ENCODE peak calls at places on chromosomes 12 and 14, in eight cellular contexts. W is SK-N-SH, D is GM23338, P is esophagus squamous epithelium, G is small intestine, H is colonic mucosa, N is body of pancreas, E is psoas muscle. F is an unnamed sample.

GRCh38 chr12:117408161-117408791 is 46.9 kb upstream of the NOS1 start:
- DNase-seq in P (no peak), E (no peak), W (peak; percentile 43), G (peak; percentile 1), N (peak; percentile 92), D (peak; percentile 63), H (peak; percentile 19), F (peak; percentile 79)

GRCh38 chr14:99938376-99938775 is 126.8 kb upstream of the EVL start:
- DNase-seq in W (no peak), D (peak; percentile 34), H (no peak), E (no peak), N (no peak), P (no peak), G (no peak), F (no peak)

GRCh38 chr12:18723752-18724151 is 14.1 kb downstream of the PLCZ1 start:
- DNase-seq in G (peak; percentile 12), E (no peak), N (no peak), D (no peak), H (no peak), P (no peak), W (no peak), F (peak; percentile 46)

GRCh38 chr12:65602579-65603295 is 221.5 kb upstream of the HMGA2 start:
- DNase-seq in E (peak; percentile 70), H (peak; percentile 87), G (peak; percentile 77), P (peak; percentile 4), D (peak; percentile 89), N (peak; percentile 77), W (peak; percentile 35), F (peak; percentile 81)

GRCh38 chr14:33693237-33693636 is 257.6 kb downstream of the EGLN3 start:
- DNase-seq in W (no peak), E (no peak), G (no peak), N (no peak), P (no peak), D (no peak), H (no peak), F (no peak)

GRCh38 chr12:53764630-53765029 is 12.9 kb upstream of the CISTR start:
- DNase-seq in W (no peak), H (no peak), N (no peak), E (no peak), G (no peak), D (no peak), P (no peak), F (no peak)

GRCh38 chr14:93160353-93160801 is 24.3 kb downstream of the MOAP1 start:
- DNase-seq in P (no peak), E (no peak), W (peak; percentile 56), D (peak; percentile 73), N (peak; percentile 47), H (no peak), G (peak; percentile 21), F (no peak)

GRCh38 chr12:78559441-78559840 is 305.1 kb upstream of the SYT1 start:
- DNase-seq in H (no peak), G (no peak), N (no peak), D (no peak), P (no peak), E (no peak), W (no peak), F (no peak)

GRCh38 chr12:122309564-122310121 is 43.3 kb upstream of the VPS33A start:
- DNase-seq in G (no peak), N (no peak), D (no peak), P (no peak), H (no peak), E (no peak), W (peak; percentile 60), F (no peak)

GRCh38 chr12:77893918-77894317 is 63.2 kb downstream of the NAV3 start:
- DNase-seq in H (peak; percentile 87), P (no peak), W (no peak), D (peak; percentile 39), N (peak; percentile 86), G (peak; percentile 86), E (no peak), F (peak; percentile 39)

GRCh38 chr12:53995311-53996187 is 4.4 kb upstream of the HOXC9 start:
- DNase-seq in D (peak; percentile 88), P (no peak), E (peak; percentile 57), G (peak; percentile 62), N (peak; percentile 40), W (peak; percentile 60), H (no peak), F (peak; percentile 90)

DNA sequence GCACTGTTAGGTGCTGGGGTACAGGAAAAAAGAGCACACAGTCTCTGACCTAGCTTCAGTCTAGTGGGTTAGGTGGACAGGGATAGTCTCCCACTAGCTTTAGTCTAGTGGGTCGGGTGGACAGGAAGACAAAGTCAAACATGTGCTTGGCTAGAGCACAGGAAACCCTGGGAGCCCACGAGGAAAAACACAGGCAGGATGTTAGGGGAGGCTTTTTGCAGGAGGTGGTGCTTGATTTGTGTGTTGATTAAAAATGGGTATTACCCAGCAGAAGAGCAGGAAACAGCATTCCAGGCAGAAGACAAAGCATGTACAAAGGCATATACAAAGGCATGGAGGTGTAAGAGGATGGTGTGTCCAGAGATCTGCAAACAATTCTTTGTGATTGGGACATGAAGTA is 23.3 kb downstream of the SLC38A2 start:
- DNase-seq in W (no peak), H (no peak), P (no peak), D (no peak), E (no peak), N (no peak), G (no peak), F (no peak)
- H3K4me3 ChIP-seq in W (no peak overlapping the region), H (no peak overlapping the region), P (no peak overlapping the region), D (no peak overlapping the region), E (no peak overlapping the region), N (no peak overlapping the region), G (no peak overlapping the region), F (no peak overlapping the region)

GRCh38 chr14:95023886-95024285 is 133.4 kb downstream of the DICER1 start:
- DNase-seq in H (peak; percentile 16), G (no peak), P (no peak), N (no peak), E (no peak), D (no peak), W (no peak), F (no peak)

GRCh38 chr14:95024380-95024779 is 132.9 kb downstream of the DICER1 start:
- DNase-seq in E (no peak), G (no peak), N (no peak), D (no peak), W (no peak), H (no peak), P (no peak), F (no peak)

GRCh38 chr14:95025941-95026340 is 131.4 kb downstream of the DICER1 start:
- DNase-seq in D (no peak), W (no peak), G (no peak), P (no peak), N (no peak), E (no peak), H (no peak), F (no peak)

GRCh38 chr14:95025218-95025617 is 132.1 kb downstream of the DICER1 start:
- DNase-seq in D (no peak), G (no peak), W (no peak), N (no peak), E (no peak), H (no peak), P (no peak), F (no peak)

DNA sequence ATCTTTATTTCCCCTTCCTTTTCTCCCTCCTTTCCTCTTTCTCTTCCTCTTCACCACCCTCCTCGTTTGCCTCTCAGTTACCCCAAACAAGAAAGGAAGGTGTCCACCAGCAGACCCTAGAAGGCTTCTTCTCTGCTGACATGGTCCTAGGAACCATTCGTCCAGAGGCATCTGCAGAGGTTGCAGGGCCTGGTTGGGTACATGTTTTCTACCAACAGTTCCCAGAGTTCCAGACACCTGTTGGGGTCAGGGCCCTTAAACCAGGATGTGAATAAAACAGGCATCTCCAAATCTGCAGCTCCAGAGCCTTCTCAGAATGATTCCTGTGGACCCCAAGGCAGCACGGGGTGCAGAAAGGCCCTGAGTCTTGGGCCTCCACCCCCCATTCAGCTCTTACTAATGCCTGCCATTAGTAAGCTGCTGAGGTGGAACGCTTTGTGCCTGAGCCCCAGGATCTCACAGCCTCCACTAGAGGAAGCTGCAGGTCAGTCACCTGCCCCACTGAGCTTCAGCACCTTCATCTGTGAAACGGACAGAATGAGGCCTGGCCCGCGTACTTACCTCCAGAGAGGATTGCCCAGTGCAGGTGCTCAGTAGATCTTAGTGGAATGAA is 130.4 kb downstream of the DICER1 start:
- DNase-seq in W (no peak), N (no peak), P (no peak), E (no peak), G (no peak), H (no peak), D (no peak), F (no peak)
- H3K36me3 ChIP-seq in W (no peaks in the 10 kb centered on the region), N (no peaks in the 10 kb centered on the region), P (no peaks in the 10 kb centered on the region), E (no peaks in the 10 kb centered on the region), G (no peaks in the 10 kb centered on the region), H (no peaks in the 10 kb centered on the region), D (no peaks in the 10 kb centered on the region), F (no peaks in the 10 kb centered on the region)

DNA sequence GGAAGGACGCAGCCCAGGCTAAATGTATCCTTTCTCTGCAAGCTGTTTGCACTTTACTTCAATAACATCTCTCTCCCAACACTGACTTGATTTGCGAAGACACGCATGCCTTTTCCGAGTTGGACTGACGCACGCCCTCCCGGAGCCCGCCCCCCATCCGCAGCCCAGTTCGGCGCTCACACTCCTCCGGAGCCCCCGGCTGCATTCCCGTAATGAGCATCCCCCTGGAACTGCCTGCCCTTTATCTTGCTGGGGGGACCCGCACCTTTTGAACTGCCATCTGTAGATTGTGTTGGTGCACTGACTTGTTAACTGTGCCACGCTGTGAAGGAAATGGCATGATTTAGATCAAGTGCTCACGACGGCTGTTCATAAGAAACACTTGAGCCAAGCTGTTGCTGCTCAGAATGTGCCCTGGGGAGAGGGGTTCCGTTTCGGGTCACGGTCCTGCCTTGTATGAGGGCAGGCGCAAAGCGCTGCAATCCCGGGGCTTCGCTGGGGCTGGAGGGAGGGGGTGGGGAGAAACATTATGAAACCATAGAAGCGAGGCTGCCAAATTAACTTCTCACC is 176.6 kb upstream of the CDKN3 start:
- DNase-seq in E (peak; percentile 27), N (no peak), P (no peak), G (no peak), W (peak; percentile 45), D (peak; percentile 66), H (no peak), F (no peak)
- H3K4me3 ChIP-seq in E (peak overlapping the region; percentile 44), N (no peak overlapping the region), P (peak overlapping the region; percentile 33), G (no peak overlapping the region), W (no peak overlapping the region), D (peak overlapping the region; percentile 68), H (no peak overlapping the region), F (no peak overlapping the region)

GRCh38 chr12:51005671-51006070 is 20.5 kb downstream of the SLC11A2 start:
- DNase-seq in N (no peak), D (peak; percentile 83), P (no peak), H (no peak), W (no peak), G (no peak), E (no peak), F (no peak)

GRCh38 chr12:50999139-50999538 is 27.0 kb downstream of the SLC11A2 start:
- DNase-seq in N (no peak), P (no peak), W (no peak), G (no peak), D (no peak), E (no peak), H (no peak), F (no peak)

GRCh38 chr12:51004504-51004903 is 21.7 kb downstream of the SLC11A2 start:
- DNase-seq in E (no peak), D (peak; percentile 32), H (no peak), W (no peak), G (no peak), N (no peak), P (no peak), F (no peak)

GRCh38 chr12:51001799-51002198 is 24.4 kb downstream of the SLC11A2 start:
- DNase-seq in N (no peak), W (no peak), E (no peak), D (no peak), G (no peak), P (no peak), H (no peak), F (no peak)

GRCh38 chr12:51000245-51000644 is 25.9 kb downstream of the SLC11A2 start:
- DNase-seq in H (no peak), G (no peak), W (no peak), E (no peak), D (no peak), P (no peak), N (no peak), F (peak; percentile 62)
- H3K36me3 ChIP-seq in H (peaks cover 16% of the 10 kb centered on the region), G (peaks cover 19% of the 10 kb centered on the region), W (peaks cover 43% of the 10 kb centered on the region), E (peaks cover 6% of the 10 kb centered on the region), D (peaks cover 14% of the 10 kb centered on the region), P (peaks cover 16% of the 10 kb centered on the region), N (peaks cover 25% of the 10 kb centered on the region), F (peaks cover 53% of the 10 kb centered on the region)

F was measured in MG63.